ENCODE peak calls at places on chromosomes 2 and 18, in nine cellular contexts. Z is NB4, U is LNCaP clone FGC, J is PC-3, S is GM12865, H is psoas muscle, K is cardiac fibroblast, E is ovary, T is epithelial cell of esophagus. C is an unnamed sample.

GRCh38 chr2:211068108-211068780 is 511.8 kb downstream of the CPS1 start:
- DNase-seq in Z (no peak), U (no peak), J (peak), S (no peak), H (no peak), K (no peak), E (no peak), T (no peak), C (no peak)

GRCh38 chr2:6880200-6880733 is 2.7 kb downstream of the RSAD2 start:
- DNase-seq in Z (peak), U (no peak), J (no peak), S (no peak), H (no peak), K (no peak), E (no peak), T (no peak), C (no peak)

GRCh38 chr2:72325592-72326422 is 178.1 kb upstream of the CYP26B1 start:
- DNase-seq in Z (peak), U (no peak), J (peak), S (peak), H (no peak), K (peak), E (peak), T (no peak), C (no peak)

GRCh38 chr2:116754371-116755101 is 1060.0 kb upstream of the DDX18 start:
- DNase-seq in Z (no peak), U (no peak), J (no peak), S (no peak), H (no peak), K (no peak), E (no peak), T (no peak), C (no peak)

GRCh38 chr2:135246856-135247255 is 194.8 kb downstream of the RAB3GAP1 start:
- DNase-seq in Z (no peak), U (peak), J (no peak), S (no peak), H (no peak), K (no peak), E (no peak), T (no peak), C (no peak)

GRCh38 chr2:111701266-111701665 is 182.7 kb downstream of the ANAPC1 start:
- DNase-seq in Z (no peak), U (no peak), J (peak), S (no peak), H (no peak), K (no peak), E (no peak), T (peak), C (no peak)

GRCh38 chr2:130869441-130870160 is 32.9 kb downstream of the ARHGEF4 start:
- DNase-seq in Z (no peak), U (no peak), J (no peak), S (no peak), H (no peak), K (peak), E (no peak), T (no peak), C (no peak)

GRCh38 chr18:32542221-32542798 is 71.6 kb upstream of the GAREM1 start:
- DNase-seq in Z (no peak), U (no peak), J (no peak), S (no peak), H (no peak), K (peak), E (no peak), T (peak), C (no peak)

GRCh38 chr2:27174638-27175037 is 25.8 kb downstream of the TCF23 start:
- DNase-seq in Z (no peak), U (no peak), J (no peak), S (peak), H (no peak), K (no peak), E (no peak), T (no peak), C (no peak)

GRCh38 chr2:238021327-238021726 is 39.5 kb upstream of the SCLY start:
- DNase-seq in Z (no peak), U (no peak), J (peak), S (no peak), H (no peak), K (no peak), E (no peak), T (peak), C (no peak)

GRCh38 chr2:128980475-128980874 is 661.8 kb upstream of the HS6ST1 start:
- DNase-seq in Z (no peak), U (no peak), J (no peak), S (no peak), H (no peak), K (no peak), E (no peak), T (no peak), C (no peak)

GRCh38 chr2:15555839-15556238 is 5.3 kb downstream of the NBAS start:
- DNase-seq in Z (no peak), U (no peak), J (no peak), S (no peak), H (no peak), K (no peak), E (no peak), T (no peak), C (no peak)

GRCh38 chr2:71006955-71007799 is 12.5 kb upstream of the TEX261 start:
- DNase-seq in Z (no peak), U (no peak), J (no peak), S (no peak), H (no peak), K (no peak), E (no peak), T (no peak), C (no peak)

GRCh38 chr2:8800821-8801220 is 36.6 kb downstream of the KIDINS220 start:
- DNase-seq in Z (no peak), U (no peak), J (no peak), S (no peak), H (no peak), K (no peak), E (no peak), T (no peak), C (no peak)

GRCh38 chr2:121273116-121273515 is 11.9 kb downstream of the TFCP2L1 start:
- DNase-seq in Z (no peak), U (no peak), J (no peak), S (no peak), H (no peak), K (no peak), E (no peak), T (no peak), C (no peak)

GRCh38 chr2:21270083-21270491 is 146.3 kb downstream of the TDRD15 start:
- DNase-seq in Z (no peak), U (no peak), J (no peak), S (no peak), H (no peak), K (no peak), E (no peak), T (no peak), C (no peak)

GRCh38 chr2:70901235-70902066 is 34.2 kb upstream of the ATP6V1B1 start:
- DNase-seq in Z (peak), U (no peak), J (no peak), S (no peak), H (no peak), K (peak), E (no peak), T (no peak), C (no peak)

DNA sequence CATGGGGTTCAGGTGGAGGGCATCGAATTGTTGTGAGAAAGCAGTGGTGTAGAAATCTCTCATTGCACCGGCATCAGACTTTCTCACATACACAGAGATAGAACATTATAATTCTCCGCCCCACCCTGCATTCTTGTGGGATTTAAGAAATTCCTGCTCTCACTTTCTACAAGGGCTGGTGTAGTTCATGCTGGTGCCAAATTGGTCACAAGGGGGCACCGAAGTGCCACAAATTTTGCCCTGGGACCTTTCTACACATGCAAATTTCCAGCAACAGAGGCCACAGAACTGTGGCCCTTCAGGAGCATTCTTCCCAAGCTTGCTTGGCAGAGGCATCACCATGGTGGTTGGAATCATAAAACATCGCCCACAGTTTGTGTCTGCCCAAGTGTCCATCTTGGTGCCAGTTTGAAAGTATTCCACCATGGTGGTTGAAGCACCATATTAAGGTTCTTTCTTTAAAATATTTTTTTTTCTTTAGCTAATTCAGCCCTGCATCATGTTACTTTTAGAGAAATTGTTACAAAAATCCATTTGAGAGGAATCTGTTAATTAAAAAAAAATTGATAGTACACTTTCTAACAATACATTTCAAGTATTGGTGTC is 521.2 kb upstream of the FANCL start:
- DNase-seq in Z (peak), U (no peak), J (peak), S (peak), H (no peak), K (peak), E (peak), T (peak), C (peak)
- TF ChIP-seq CTCF in Z (peak), U (peak), J (peak), S (peak), H (peak), K (peak), E (no peak), T (peak), C (peak)

GRCh38 chr2:86794866-86795265 is 4.2 kb upstream of the CD8A start:
- DNase-seq in Z (no peak), U (no peak), J (no peak), S (no peak), H (no peak), K (no peak), E (no peak), T (no peak), C (no peak)

GRCh38 chr2:86790134-86790827 is 432 bp downstream of the CD8A start:
- DNase-seq in Z (no peak), U (no peak), J (no peak), S (no peak), H (no peak), K (no peak), E (no peak), T (no peak), C (no peak)

GRCh38 chr2:86791574-86791973 is 861 bp upstream of the CD8A start:
- DNase-seq in Z (no peak), U (no peak), J (no peak), S (no peak), H (no peak), K (no peak), E (no peak), T (no peak), C (no peak)

GRCh38 chr2:86790828-86791561 is at the start of gene CD8A:
- DNase-seq in Z (peak), U (no peak), J (no peak), S (no peak), H (no peak), K (peak), E (no peak), T (peak), C (no peak)

GRCh38 chr2:86793752-86794151 is 3.0 kb upstream of the CD8A start:
- DNase-seq in Z (no peak), U (no peak), J (no peak), S (peak), H (no peak), K (no peak), E (no peak), T (no peak), C (no peak)
- H3K4me3 ChIP-seq in Z (no peak), U (no peak), J (no peak), S (no peak), H (no peak), K (no peak), E (no peak), T (no peak), C (no peak)

DNA sequence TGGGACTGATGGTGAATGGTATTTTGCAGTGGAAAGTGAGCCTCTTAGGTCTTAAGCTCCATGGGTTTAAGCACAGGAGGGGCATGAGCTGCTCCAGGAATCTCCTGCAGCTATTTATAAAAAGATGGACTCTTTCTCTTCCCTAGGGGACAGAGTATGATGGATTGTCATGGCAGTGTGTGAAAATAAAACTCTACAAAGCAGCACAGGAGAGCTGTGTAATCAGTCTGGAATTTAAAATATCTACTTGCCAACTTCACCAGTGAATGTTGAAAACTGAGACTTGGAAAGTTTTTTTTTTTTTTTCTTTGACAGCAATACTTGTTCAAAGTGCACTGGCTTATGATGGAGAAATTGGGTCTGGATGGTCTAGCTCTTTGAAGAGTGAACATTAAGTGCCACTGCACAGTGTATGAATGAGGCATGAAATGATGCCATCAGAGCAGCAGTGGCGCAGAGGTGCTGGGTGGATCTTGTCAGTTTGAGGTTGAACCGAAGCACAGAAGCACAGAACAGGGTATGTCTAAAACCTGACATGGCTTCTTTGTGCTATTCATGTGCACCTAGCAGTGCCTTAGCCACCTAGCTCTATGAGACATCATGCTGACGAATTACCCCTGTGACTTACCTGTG is 245.4 kb downstream of the PTPRM start:
- DNase-seq in Z (no peak), U (no peak), J (peak), S (no peak), H (no peak), K (peak), E (no peak), T (peak), C (peak)
- TF ChIP-seq CTCF in Z (no peak), U (no peak), J (no peak), S (no peak), H (no peak), K (no peak), E (no peak), T (no peak), C (no peak)

GRCh38 chr2:201970786-201971108 is 62.9 kb upstream of the FZD7 start:
- DNase-seq in Z (no peak), U (no peak), J (no peak), S (no peak), H (no peak), K (no peak), E (no peak), T (no peak), C (no peak)
- H3K4me3 ChIP-seq in Z (no peak), U (no peak), J (no peak), S (no peak), H (no peak), K (no peak), E (no peak), T (no peak), C (no peak)

GRCh38 chr2:172097557-172098131 is 5.1 kb downstream of the DLX2 start:
- DNase-seq in Z (no peak), U (no peak), J (peak), S (no peak), H (no peak), K (no peak), E (no peak), T (peak), C (no peak)
- TF ChIP-seq CTCF in Z (no peak), U (no peak), J (no peak), S (no peak), H (no peak), K (no peak), E (no peak), T (no peak), C (no peak)

GRCh38 chr2:183034806-183035205 is 3.5 kb downstream of the NCKAP1 start:
- DNase-seq in Z (no peak), U (no peak), J (no peak), S (no peak), H (no peak), K (peak), E (no peak), T (no peak), C (no peak)

GRCh38 chr2:183035954-183036669 is 2.1 kb downstream of the NCKAP1 start:
- DNase-seq in Z (peak), U (no peak), J (no peak), S (peak), H (no peak), K (no peak), E (no peak), T (no peak), C (no peak)

GRCh38 chr2:183037281-183037659 is 987 bp downstream of the NCKAP1 start:
- DNase-seq in Z (no peak), U (no peak), J (peak), S (no peak), H (no peak), K (peak), E (no peak), T (peak), C (no peak)

GRCh38 chr2:183033951-183034350 is 4.3 kb downstream of the NCKAP1 start:
- DNase-seq in Z (no peak), U (no peak), J (no peak), S (no peak), H (no peak), K (no peak), E (no peak), T (no peak), C (no peak)

GRCh38 chr2:183035298-183035953 is 2.8 kb downstream of the NCKAP1 start:
- DNase-seq in Z (no peak), U (no peak), J (peak), S (no peak), H (no peak), K (peak), E (no peak), T (peak), C (no peak)
- H3K4me3 ChIP-seq in Z (no peak), U (peak), J (peak), S (no peak), H (peak), K (peak), E (no peak), T (peak), C (peak)

GRCh38 chr2:66346241-66346664 is 88.7 kb upstream of the MEIS1 start:
- DNase-seq in Z (peak), U (no peak), J (no peak), S (no peak), H (no peak), K (no peak), E (no peak), T (peak), C (no peak)
- TF ChIP-seq CTCF in Z (no peak), U (no peak), J (no peak), S (no peak), H (no peak), K (no peak), E (no peak), T (no peak), C (no peak)

GRCh38 chr18:48007381-48007780 is 76.9 kb upstream of the SMAD2 start:
- DNase-seq in Z (no peak), U (no peak), J (no peak), S (no peak), H (no peak), K (no peak), E (no peak), T (no peak), C (no peak)
- H3K4me3 ChIP-seq in Z (no peak), U (no peak), J (no peak), S (no peak), H (peak), K (no peak), E (no peak), T (no peak), C (no peak)

C was measured in AG04449.